ENCODE peak calls at places on chromosomes 6 and 20, in four cellular contexts. One of them, this sample, is unnamed.

GRCh38 chr6:30238178-30238795 is 25.1 kb upstream of the TRIM26 start:
- DNase-seq in Peyer's patch: peak; percentile 62
- DNase-seq in erythroblast: peak; percentile 56
- DNase-seq in H54: no peak
- DNase-seq in this sample: no peak

GRCh38 chr20:32018269-32019155 is 8.3 kb downstream of the CCM2L start:
- DNase-seq in H54: peak; percentile 88
- DNase-seq in Peyer's patch: peak; percentile 78
- DNase-seq in erythroblast: no peak
- DNase-seq in this sample: peak; percentile 66

GRCh38 chr6:4102687-4103244 is 23.8 kb upstream of the FAM217A start:
- DNase-seq in erythroblast: no peak
- DNase-seq in Peyer's patch: no peak
- DNase-seq in H54: no peak
- DNase-seq in this sample: no peak

GRCh38 chr6:79719248-79719975 is 88.3 kb downstream of the SH3BGRL2 start:
- DNase-seq in Peyer's patch: no peak
- DNase-seq in erythroblast: no peak
- DNase-seq in H54: no peak
- DNase-seq in this sample: peak; percentile 15

GRCh38 chr20:58661298-58662141 is 10.4 kb downstream of the STX16 start:
- DNase-seq in H54: no peak
- DNase-seq in Peyer's patch: no peak
- DNase-seq in erythroblast: no peak
- DNase-seq in this sample: peak; percentile 36

GRCh38 chr6:166736606-166737005 is 109.6 kb upstream of the RPS6KA2 start:
- DNase-seq in Peyer's patch: no peak
- DNase-seq in H54: peak; percentile 76
- DNase-seq in erythroblast: no peak
- DNase-seq in this sample: peak; percentile 89

GRCh38 chr6:119479860-119480655 is 130.5 kb upstream of the MAN1A1 start:
- DNase-seq in H54: no peak
- DNase-seq in Peyer's patch: no peak
- DNase-seq in erythroblast: peak; percentile 89
- DNase-seq in this sample: no peak

GRCh38 chr6:150464966-150465365 is 96.2 kb downstream of the IYD start:
- DNase-seq in Peyer's patch: no peak
- DNase-seq in H54: no peak
- DNase-seq in erythroblast: no peak
- DNase-seq in this sample: no peak

GRCh38 chr6:150413768-150414167 is 45.0 kb downstream of the IYD start:
- DNase-seq in erythroblast: no peak
- DNase-seq in Peyer's patch: no peak
- DNase-seq in H54: no peak
- DNase-seq in this sample: no peak

GRCh38 chr6:6610031-6610591 is 21.6 kb downstream of the LY86 start:
- DNase-seq in H54: no peak
- DNase-seq in Peyer's patch: peak; percentile 81
- DNase-seq in erythroblast: no peak
- DNase-seq in this sample: no peak

GRCh38 chr20:62143118-62143975 is at the start of the genes PSMA7 and SS18L1:
- DNase-seq in H54: peak; percentile 86
- DNase-seq in Peyer's patch: peak; percentile 93
- DNase-seq in erythroblast: peak; percentile 98
- DNase-seq in this sample: peak; percentile 81

GRCh38 chr6:39496951-39497350 is 174.4 kb upstream of the KCNK16 start:
- DNase-seq in Peyer's patch: peak; percentile 54
- DNase-seq in erythroblast: no peak
- DNase-seq in H54: no peak
- DNase-seq in this sample: no peak

GRCh38 chr20:19492937-19493336 is 265.1 kb upstream of the RIN2 start:
- DNase-seq in Peyer's patch: no peak
- DNase-seq in H54: no peak
- DNase-seq in erythroblast: no peak
- DNase-seq in this sample: no peak

GRCh38 chr6:36120979-36121706 is 9.2 kb upstream of the MAPK13 start:
- DNase-seq in Peyer's patch: peak; percentile 91
- DNase-seq in H54: no peak
- DNase-seq in erythroblast: peak; percentile 90
- DNase-seq in this sample: peak; percentile 63

GRCh38 chr6:32852844-32853540 is 512 bp downstream of the TAP1 start:
- DNase-seq in erythroblast: peak; percentile 71
- DNase-seq in Peyer's patch: peak; percentile 75
- DNase-seq in H54: peak; percentile 50
- DNase-seq in this sample: peak; percentile 52

GRCh38 chr6:81693212-81693611 is 59.3 kb downstream of the TENT5A start:
- DNase-seq in H54: no peak
- DNase-seq in Peyer's patch: no peak
- DNase-seq in erythroblast: no peak
- DNase-seq in this sample: no peak

GRCh38 chr6:3697609-3698008 is 53.9 kb downstream of the PXDC1 start:
- DNase-seq in Peyer's patch: no peak
- DNase-seq in H54: peak; percentile 32
- DNase-seq in erythroblast: no peak
- DNase-seq in this sample: no peak

GRCh38 chr20:47330933-47331708 is 25.4 kb downstream of the ZMYND8 start:
- DNase-seq in Peyer's patch: peak; percentile 77
- DNase-seq in H54: peak; percentile 71
- DNase-seq in erythroblast: peak; percentile 93
- DNase-seq in this sample: peak; percentile 87

GRCh38 chr20:12414446-12415274 is 497.0 kb downstream of the BTBD3 start:
- DNase-seq in Peyer's patch: no peak
- DNase-seq in erythroblast: no peak
- DNase-seq in H54: no peak
- DNase-seq in this sample: no peak

GRCh38 chr6:167699141-167700036 is 127.3 kb upstream of the AFDN start:
- DNase-seq in H54: peak; percentile 18
- DNase-seq in Peyer's patch: peak; percentile 76
- DNase-seq in erythroblast: no peak
- DNase-seq in this sample: peak; percentile 87

GRCh38 chr6:166173292-166173951 is 5.8 kb upstream of the TBXT start:
- DNase-seq in Peyer's patch: no peak
- DNase-seq in H54: peak; percentile 17
- DNase-seq in erythroblast: no peak
- DNase-seq in this sample: no peak

GRCh38 chr6:134123666-134124208 is 71.3 kb upstream of the SLC2A12 start:
- DNase-seq in Peyer's patch: no peak
- DNase-seq in erythroblast: peak; percentile 86
- DNase-seq in H54: no peak
- DNase-seq in this sample: peak; percentile 76

GRCh38 chr6:56220078-56220477 is 27.3 kb downstream of the COL21A1 start:
- DNase-seq in erythroblast: no peak
- DNase-seq in H54: no peak
- DNase-seq in Peyer's patch: no peak
- DNase-seq in this sample: no peak

GRCh38 chr6:145529582-145529981 is 205.7 kb downstream of the EPM2A start:
- DNase-seq in erythroblast: no peak
- DNase-seq in H54: no peak
- DNase-seq in Peyer's patch: no peak
- DNase-seq in this sample: no peak

GRCh38 chr6:39602590-39603319 is 122.5 kb downstream of the KIF6 start:
- DNase-seq in erythroblast: no peak
- DNase-seq in H54: no peak
- DNase-seq in Peyer's patch: no peak
- DNase-seq in this sample: no peak

GRCh38 chr20:43681468-43681942 is 14.6 kb downstream of the MYBL2 start:
- DNase-seq in Peyer's patch: peak; percentile 55
- DNase-seq in H54: no peak
- DNase-seq in erythroblast: no peak
- DNase-seq in this sample: no peak

GRCh38 chr20:11000416-11000815 is 326.6 kb upstream of the JAG1 start:
- DNase-seq in Peyer's patch: no peak
- DNase-seq in H54: no peak
- DNase-seq in erythroblast: no peak
- DNase-seq in this sample: no peak

GRCh38 chr6:112010328-112010727 is 43.6 kb upstream of the CCN6 start:
- DNase-seq in Peyer's patch: no peak
- DNase-seq in erythroblast: peak; percentile 29
- DNase-seq in H54: no peak
- DNase-seq in this sample: no peak

GRCh38 chr6:111478064-111478476 is 4.9 kb downstream of the REV3L start:
- DNase-seq in erythroblast: peak; percentile 29
- DNase-seq in Peyer's patch: no peak
- DNase-seq in H54: no peak
- DNase-seq in this sample: peak; percentile 65

GRCh38 chr6:24064106-24064505 is 61.9 kb upstream of the NRSN1 start:
- DNase-seq in erythroblast: peak; percentile 10
- DNase-seq in H54: no peak
- DNase-seq in Peyer's patch: no peak
- DNase-seq in this sample: no peak

GRCh38 chr20:23050847-23051627 is 1.6 kb upstream of the THBD start:
- DNase-seq in erythroblast: peak; percentile 92
- DNase-seq in H54: peak; percentile 41
- DNase-seq in Peyer's patch: peak; percentile 71
- DNase-seq in this sample: peak; percentile 94

GRCh38 chr6:144550392-144550791 is 265.3 kb downstream of the UTRN start:
- DNase-seq in H54: no peak
- DNase-seq in erythroblast: no peak
- DNase-seq in Peyer's patch: no peak
- DNase-seq in this sample: no peak

DNA sequence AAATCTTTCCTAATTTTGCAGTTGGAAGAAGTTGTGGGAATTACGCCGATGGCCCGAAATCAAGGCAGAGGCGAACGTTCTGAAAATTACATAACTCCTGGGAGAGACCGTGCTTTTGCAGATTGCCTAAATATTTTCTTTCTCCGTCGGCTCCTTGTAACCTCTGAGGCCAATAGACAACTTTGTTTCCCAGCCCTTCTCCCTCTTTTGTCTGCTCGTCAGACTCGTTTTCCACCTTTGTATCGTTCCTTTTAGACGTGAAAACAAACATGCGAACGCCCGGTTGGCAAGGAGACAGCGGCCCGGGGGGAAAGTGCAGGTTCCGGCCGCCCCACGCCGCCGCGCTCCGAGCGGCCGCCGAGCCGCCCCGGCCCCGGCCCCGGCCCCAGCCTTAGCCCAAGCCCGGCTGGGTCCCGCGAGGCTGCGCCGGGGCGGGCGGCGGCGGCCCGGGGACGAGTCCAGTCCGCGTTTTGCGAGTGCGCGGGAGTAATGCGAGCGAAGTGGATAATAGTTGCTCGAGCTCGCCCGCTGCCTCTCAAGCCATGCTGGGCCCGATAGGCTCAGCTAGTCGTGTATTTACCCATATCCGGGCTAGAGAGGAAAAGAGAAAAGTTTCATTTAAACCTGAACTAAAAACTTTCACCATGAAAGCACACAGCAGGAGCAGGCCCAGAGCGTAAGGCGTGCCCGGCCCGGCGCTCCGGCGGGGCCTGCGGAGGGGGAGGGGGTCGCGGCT is at the start of gene ARID1B:
- DNase-seq in H54: peak; percentile 61
- DNase-seq in erythroblast: peak; percentile 92
- DNase-seq in Peyer's patch: peak; percentile 93
- DNase-seq in this sample: peak; percentile 81
- TF ChIP-seq POLR2A in H54: peak; percentile 25
- TF ChIP-seq POLR2A in erythroblast: peak; percentile 61
- TF ChIP-seq POLR2A in Peyer's patch: peak; percentile 71
- TF ChIP-seq POLR2A in this sample: peak; percentile 46

DNA sequence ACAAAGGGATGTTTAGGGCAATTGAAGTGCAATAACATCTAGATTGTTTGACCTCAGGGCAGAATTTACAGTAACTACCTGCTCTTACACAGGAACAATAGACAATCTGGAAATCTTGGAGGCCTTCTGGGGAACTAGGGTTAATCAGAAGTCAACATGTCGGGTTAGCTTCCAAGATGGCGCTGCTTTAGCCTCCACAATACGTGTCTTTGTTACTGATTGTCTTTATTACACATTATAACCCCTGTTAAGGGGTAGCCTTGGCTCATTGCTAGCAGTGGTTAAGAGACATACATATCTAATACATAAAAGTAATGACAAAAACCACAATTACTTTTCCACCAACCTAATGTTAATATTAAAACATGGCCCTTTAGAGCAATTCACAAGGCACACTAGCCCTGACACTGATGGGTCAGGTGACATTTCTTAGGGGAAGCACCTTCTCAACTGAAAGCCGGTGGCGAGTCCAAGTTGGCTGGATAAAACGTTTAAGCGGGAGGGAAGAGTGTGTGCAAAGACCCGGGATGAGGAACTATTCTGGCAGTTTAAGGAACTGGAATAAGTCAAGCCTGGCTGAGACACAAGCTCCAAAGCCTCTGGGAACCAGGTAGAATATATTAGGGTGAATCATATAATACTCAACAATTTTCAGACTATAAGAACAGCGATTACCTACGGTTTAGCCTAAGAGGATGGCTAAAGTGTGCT is 236.9 kb downstream of the BCAS1 start:
- DNase-seq in erythroblast: no peak
- DNase-seq in Peyer's patch: no peak
- DNase-seq in H54: no peak
- DNase-seq in this sample: no peak
- TF ChIP-seq POLR2A in erythroblast: no peak
- TF ChIP-seq POLR2A in Peyer's patch: no peak
- TF ChIP-seq POLR2A in H54: no peak
- TF ChIP-seq POLR2A in this sample: no peak

DNA sequence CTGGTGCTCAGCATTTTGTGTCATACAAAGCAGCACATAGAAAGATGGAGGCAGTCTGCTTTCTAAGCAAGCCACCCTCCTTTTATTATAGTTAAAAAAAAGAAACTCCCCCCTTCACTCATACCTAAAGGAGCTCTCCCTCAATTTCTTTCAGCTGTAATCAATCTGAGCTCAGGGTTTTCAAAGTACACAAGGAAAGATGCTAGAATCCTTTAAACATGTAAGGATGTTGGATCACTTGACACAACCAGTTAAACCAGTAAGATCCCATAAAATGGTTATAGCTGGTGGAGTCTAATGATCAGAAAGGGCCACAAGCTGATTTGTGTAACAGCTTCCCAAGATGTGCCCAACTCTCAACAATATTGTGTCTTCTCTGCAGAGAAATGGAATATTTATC is at the start of gene CALHM4:
- DNase-seq in Peyer's patch: no peak
- DNase-seq in erythroblast: no peak
- DNase-seq in H54: no peak
- DNase-seq in this sample: no peak
- TF ChIP-seq POLR2A in Peyer's patch: no peak
- TF ChIP-seq POLR2A in erythroblast: no peak
- TF ChIP-seq POLR2A in H54: no peak
- TF ChIP-seq POLR2A in this sample: no peak

GRCh38 chr6:136226027-136226673 is 24.0 kb downstream of the MTFR2 start:
- DNase-seq in H54: peak; percentile 16
- DNase-seq in erythroblast: peak; percentile 81
- DNase-seq in Peyer's patch: peak; percentile 78
- DNase-seq in this sample: peak; percentile 67
- TF ChIP-seq POLR2A in H54: no peak
- TF ChIP-seq POLR2A in erythroblast: no peak
- TF ChIP-seq POLR2A in Peyer's patch: no peak
- TF ChIP-seq POLR2A in this sample: no peak

This sample was measured in endothelial cell of umbilical vein.